ENCODE peak calls at places on chromosomes 6 and 20, in six cellular contexts. One of them, this sample, is unnamed.

GRCh38 chr20:34999782-35000181 is 44.1 kb downstream of the MYH7B start:
- DNase-seq in K562: no peak
- DNase-seq in A549: no peak
- DNase-seq in GM12878: no peak
- DNase-seq in endothelial cell of umbilical vein: no peak
- DNase-seq in HepG2: no peak
- DNase-seq in this sample: no peak

GRCh38 chr6:73393278-73393677 is 1.4 kb upstream of the DDX43 start:
- DNase-seq in endothelial cell of umbilical vein: no peak
- DNase-seq in HepG2: no peak
- DNase-seq in GM12878: no peak
- DNase-seq in A549: no peak
- DNase-seq in K562: no peak
- DNase-seq in this sample: no peak

GRCh38 chr20:54212226-54212625 is 4.3 kb downstream of the PFDN4 start:
- DNase-seq in A549: no peak
- DNase-seq in K562: no peak
- DNase-seq in endothelial cell of umbilical vein: no peak
- DNase-seq in HepG2: no peak
- DNase-seq in GM12878: no peak
- DNase-seq in this sample: no peak

GRCh38 chr20:38723982-38724602 is at the start of gene SLC32A1:
- DNase-seq in K562: peak; percentile 23
- DNase-seq in HepG2: no peak
- DNase-seq in GM12878: no peak
- DNase-seq in endothelial cell of umbilical vein: no peak
- DNase-seq in A549: no peak
- DNase-seq in this sample: no peak

GRCh38 chr6:139427199-139427598 is 52.8 kb upstream of the CITED2 start:
- DNase-seq in HepG2: no peak
- DNase-seq in A549: no peak
- DNase-seq in K562: no peak
- DNase-seq in GM12878: no peak
- DNase-seq in endothelial cell of umbilical vein: no peak
- DNase-seq in this sample: no peak

GRCh38 chr20:62011403-62011791 is 54.3 kb downstream of the TAF4 start:
- DNase-seq in K562: no peak
- DNase-seq in GM12878: no peak
- DNase-seq in A549: no peak
- DNase-seq in HepG2: no peak
- DNase-seq in endothelial cell of umbilical vein: no peak
- DNase-seq in this sample: no peak

GRCh38 chr20:34791289-34792020 is 34.0 kb downstream of the NCOA6 start:
- DNase-seq in GM12878: no peak
- DNase-seq in endothelial cell of umbilical vein: peak; percentile 9
- DNase-seq in HepG2: no peak
- DNase-seq in K562: no peak
- DNase-seq in A549: no peak
- DNase-seq in this sample: peak; percentile 59

GRCh38 chr6:149166324-149166723 is 151.2 kb upstream of the TAB2 start:
- DNase-seq in GM12878: no peak
- DNase-seq in K562: no peak
- DNase-seq in A549: no peak
- DNase-seq in HepG2: no peak
- DNase-seq in endothelial cell of umbilical vein: peak; percentile 53
- DNase-seq in this sample: no peak

GRCh38 chr20:17538517-17539170 is 7.5 kb upstream of the BFSP1 start:
- DNase-seq in A549: peak; percentile 71
- DNase-seq in HepG2: no peak
- DNase-seq in GM12878: peak; percentile 21
- DNase-seq in K562: peak; percentile 16
- DNase-seq in endothelial cell of umbilical vein: no peak
- DNase-seq in this sample: peak; percentile 72

GRCh38 chr6:127483399-127484055 is 24.3 kb upstream of the KIAA0408 start:
- DNase-seq in HepG2: no peak
- DNase-seq in A549: no peak
- DNase-seq in GM12878: no peak
- DNase-seq in endothelial cell of umbilical vein: no peak
- DNase-seq in K562: no peak
- DNase-seq in this sample: no peak

GRCh38 chr6:44216677-44217331 is at the start of gene MYMX:
- DNase-seq in GM12878: no peak
- DNase-seq in HepG2: no peak
- DNase-seq in A549: no peak
- DNase-seq in endothelial cell of umbilical vein: no peak
- DNase-seq in K562: no peak
- DNase-seq in this sample: no peak

GRCh38 chr6:39225946-39226437 is 3.3 kb downstream of the KCNK5 start:
- DNase-seq in GM12878: peak; percentile 50
- DNase-seq in A549: no peak
- DNase-seq in K562: peak; percentile 59
- DNase-seq in endothelial cell of umbilical vein: no peak
- DNase-seq in HepG2: no peak
- DNase-seq in this sample: peak; percentile 96

GRCh38 chr6:64683682-64684081 is 1023.3 kb downstream of the EYS start:
- DNase-seq in HepG2: peak; percentile 44
- DNase-seq in A549: no peak
- DNase-seq in GM12878: no peak
- DNase-seq in K562: no peak
- DNase-seq in endothelial cell of umbilical vein: peak; percentile 94
- DNase-seq in this sample: no peak

GRCh38 chr6:40817369-40817768 is 221.7 kb downstream of the UNC5CL start:
- DNase-seq in endothelial cell of umbilical vein: no peak
- DNase-seq in HepG2: no peak
- DNase-seq in A549: no peak
- DNase-seq in K562: no peak
- DNase-seq in GM12878: no peak
- DNase-seq in this sample: no peak

GRCh38 chr6:12336121-12336971 is 46.2 kb downstream of the EDN1 start:
- DNase-seq in K562: no peak
- DNase-seq in GM12878: no peak
- DNase-seq in HepG2: no peak
- DNase-seq in A549: no peak
- DNase-seq in endothelial cell of umbilical vein: no peak
- DNase-seq in this sample: no peak

GRCh38 chr6:37913210-37913609 is 93.7 kb downstream of the ZFAND3 start:
- DNase-seq in endothelial cell of umbilical vein: no peak
- DNase-seq in GM12878: no peak
- DNase-seq in A549: no peak
- DNase-seq in K562: no peak
- DNase-seq in HepG2: no peak
- DNase-seq in this sample: no peak

GRCh38 chr6:15260099-15260821 is 14.4 kb downstream of the JARID2 start:
- DNase-seq in HepG2: no peak
- DNase-seq in A549: no peak
- DNase-seq in endothelial cell of umbilical vein: no peak
- DNase-seq in GM12878: no peak
- DNase-seq in K562: no peak
- DNase-seq in this sample: no peak

GRCh38 chr6:154686162-154686561 is 47.1 kb upstream of the SCAF8 start:
- DNase-seq in endothelial cell of umbilical vein: no peak
- DNase-seq in HepG2: no peak
- DNase-seq in A549: no peak
- DNase-seq in K562: no peak
- DNase-seq in GM12878: no peak
- DNase-seq in this sample: no peak

GRCh38 chr6:145238787-145239186 is 496.5 kb downstream of the EPM2A start:
- DNase-seq in endothelial cell of umbilical vein: no peak
- DNase-seq in GM12878: no peak
- DNase-seq in A549: no peak
- DNase-seq in K562: no peak
- DNase-seq in HepG2: no peak
- DNase-seq in this sample: no peak
- H3K4me3 ChIP-seq in endothelial cell of umbilical vein: no peak overlapping the region
- H3K4me3 ChIP-seq in GM12878: no peak overlapping the region
- H3K4me3 ChIP-seq in A549: no peak overlapping the region
- H3K4me3 ChIP-seq in K562: no peak overlapping the region
- H3K4me3 ChIP-seq in HepG2: no peak overlapping the region
- H3K4me3 ChIP-seq in this sample: no peak overlapping the region

GRCh38 chr6:1758076-1758679 is 148.5 kb downstream of the FOXC1 start:
- DNase-seq in GM12878: no peak
- DNase-seq in endothelial cell of umbilical vein: no peak
- DNase-seq in K562: no peak
- DNase-seq in HepG2: no peak
- DNase-seq in A549: no peak
- DNase-seq in this sample: no peak
- TF ChIP-seq MYC in GM12878: no peak
- TF ChIP-seq MYC in endothelial cell of umbilical vein: no peak
- TF ChIP-seq MYC in K562: no peak
- TF ChIP-seq MYC in HepG2: no peak
- TF ChIP-seq MYC in A549: no peak
- TF ChIP-seq MYC in this sample: no peak

GRCh38 chr20:36467076-36467999 is 74.0 kb upstream of the MYL9 start:
- DNase-seq in HepG2: no peak
- DNase-seq in K562: no peak
- DNase-seq in endothelial cell of umbilical vein: peak; percentile 64
- DNase-seq in GM12878: no peak
- DNase-seq in A549: no peak
- DNase-seq in this sample: no peak

GRCh38 chr20:36463212-36464061 is 77.9 kb upstream of the MYL9 start:
- DNase-seq in HepG2: no peak
- DNase-seq in K562: no peak
- DNase-seq in A549: no peak
- DNase-seq in endothelial cell of umbilical vein: peak; percentile 20
- DNase-seq in GM12878: no peak
- DNase-seq in this sample: no peak

GRCh38 chr20:36462440-36463211 is 78.7 kb upstream of the MYL9 start:
- DNase-seq in endothelial cell of umbilical vein: peak; percentile 70
- DNase-seq in K562: no peak
- DNase-seq in A549: no peak
- DNase-seq in GM12878: no peak
- DNase-seq in HepG2: no peak
- DNase-seq in this sample: peak; percentile 89

GRCh38 chr20:36466089-36466488 is 75.2 kb upstream of the MYL9 start:
- DNase-seq in K562: no peak
- DNase-seq in GM12878: no peak
- DNase-seq in HepG2: no peak
- DNase-seq in A549: no peak
- DNase-seq in endothelial cell of umbilical vein: peak; percentile 24
- DNase-seq in this sample: no peak

GRCh38 chr20:36465109-36466080 is 75.9 kb upstream of the MYL9 start:
- DNase-seq in HepG2: peak; percentile 66
- DNase-seq in endothelial cell of umbilical vein: peak; percentile 44
- DNase-seq in GM12878: no peak
- DNase-seq in K562: peak; percentile 73
- DNase-seq in A549: peak; percentile 91
- DNase-seq in this sample: peak; percentile 81
- H3K4me3 ChIP-seq in HepG2: no peak overlapping the region
- H3K4me3 ChIP-seq in endothelial cell of umbilical vein: no peak overlapping the region
- H3K4me3 ChIP-seq in GM12878: peak overlapping the region; percentile 98
- H3K4me3 ChIP-seq in K562: no peak overlapping the region
- H3K4me3 ChIP-seq in A549: peak overlapping the region; percentile 16
- H3K4me3 ChIP-seq in this sample: no peak overlapping the region

GRCh38 chr6:46056906-46057529 is 41.4 kb upstream of the CLIC5 start:
- DNase-seq in K562: no peak
- DNase-seq in A549: no peak
- DNase-seq in GM12878: no peak
- DNase-seq in HepG2: no peak
- DNase-seq in endothelial cell of umbilical vein: no peak
- DNase-seq in this sample: no peak
- TF ChIP-seq MYC in K562: no peak
- TF ChIP-seq MYC in A549: no peak
- TF ChIP-seq MYC in GM12878: no peak
- TF ChIP-seq MYC in HepG2: no peak
- TF ChIP-seq MYC in endothelial cell of umbilical vein: no peak
- TF ChIP-seq MYC in this sample: no peak

DNA sequence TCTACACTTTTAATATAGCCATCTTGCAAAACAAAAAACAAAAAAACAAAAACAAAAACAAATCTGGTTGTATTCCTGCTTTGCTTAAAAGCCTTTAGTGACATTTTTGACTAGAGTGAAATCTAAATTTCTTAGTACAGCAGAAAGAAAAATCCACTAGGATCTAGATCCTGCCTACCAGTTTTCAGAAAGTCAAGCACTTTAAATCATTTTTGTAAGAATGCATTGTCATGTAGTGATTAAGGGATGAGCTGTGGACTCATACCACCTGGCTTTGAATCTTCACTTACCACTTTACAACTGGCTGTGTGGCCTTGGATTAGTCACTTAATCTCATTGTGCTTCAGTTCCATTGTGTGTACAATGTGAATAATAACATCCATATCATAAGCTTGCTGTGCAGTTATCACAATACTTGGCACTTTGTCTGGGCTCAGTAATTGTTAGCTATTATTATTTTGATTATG is 4.0 kb downstream of the MKKS start:
- DNase-seq in HepG2: peak; percentile 80
- DNase-seq in GM12878: no peak
- DNase-seq in A549: peak; percentile 40
- DNase-seq in K562: no peak
- DNase-seq in endothelial cell of umbilical vein: no peak
- DNase-seq in this sample: no peak
- H3K4me3 ChIP-seq in HepG2: no peak overlapping the region
- H3K4me3 ChIP-seq in GM12878: no peak overlapping the region
- H3K4me3 ChIP-seq in A549: no peak overlapping the region
- H3K4me3 ChIP-seq in K562: no peak overlapping the region
- H3K4me3 ChIP-seq in endothelial cell of umbilical vein: no peak overlapping the region
- H3K4me3 ChIP-seq in this sample: no peak overlapping the region

DNA sequence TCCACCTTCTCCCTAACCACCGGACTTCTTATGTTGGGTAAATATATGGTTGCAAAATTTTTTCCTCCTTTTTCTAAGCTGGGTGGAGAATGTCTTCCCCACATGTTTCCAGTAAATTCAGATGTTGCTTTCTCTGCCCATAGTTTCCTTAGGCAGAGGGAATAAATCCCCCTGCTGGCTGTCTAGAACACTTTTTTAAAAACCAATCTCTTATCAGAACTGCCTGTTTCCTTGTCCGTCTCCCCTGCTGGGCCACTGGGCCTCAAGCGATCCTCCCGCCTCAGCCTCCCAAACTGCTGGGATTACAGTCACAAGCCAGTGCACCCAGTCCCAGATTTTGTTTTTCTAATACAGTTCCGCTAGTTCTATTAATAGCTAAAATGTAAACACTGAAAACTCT is 9.9 kb upstream of the WFDC2 start:
- DNase-seq in GM12878: no peak
- DNase-seq in endothelial cell of umbilical vein: no peak
- DNase-seq in A549: peak; percentile 33
- DNase-seq in K562: peak; percentile 51
- DNase-seq in HepG2: no peak
- DNase-seq in this sample: no peak
- TF ChIP-seq MYC in GM12878: no peak
- TF ChIP-seq MYC in endothelial cell of umbilical vein: no peak
- TF ChIP-seq MYC in A549: no peak
- TF ChIP-seq MYC in K562: no peak
- TF ChIP-seq MYC in HepG2: no peak
- TF ChIP-seq MYC in this sample: no peak